ENCODE peak calls at places on chromosomes 1 and 21, in nine cellular contexts. N is ovary, S is psoas muscle, J is AG04450, G is dorsolateral prefrontal cortex, B is B cell, D is RWPE1, P is ascending aorta, U is body of pancreas. O is an unnamed sample.

GRCh38 chr1:152926091-152926490 is 17.7 kb downstream of the IVL start:
- DNase-seq in N (no peak), G (no peak), U (no peak), D (peak), P (no peak), B (no peak), S (no peak), J (no peak), O (no peak)

GRCh38 chr1:63362578-63362977 is 4.8 kb upstream of the ALG6 start:
- DNase-seq in U (no peak), J (no peak), S (no peak), G (no peak), P (no peak), D (no peak), N (no peak), B (no peak), O (no peak)

GRCh38 chr1:11948822-11949458 is 14.4 kb downstream of the PLOD1 start:
- DNase-seq in P (no peak), J (no peak), B (no peak), D (peak), N (no peak), S (no peak), U (no peak), G (no peak), O (no peak)

GRCh38 chr1:21021311-21021710 is 155.4 kb downstream of the EIF4G3 start:
- DNase-seq in P (no peak), G (no peak), D (no peak), B (no peak), U (no peak), S (no peak), J (no peak), N (no peak), O (no peak)

GRCh38 chr1:21906173-21907078 is 30.7 kb downstream of the HSPG2 start:
- DNase-seq in S (peak), G (no peak), B (no peak), U (peak), P (peak), D (no peak), N (peak), J (no peak), O (no peak)

GRCh38 chr1:27689423-27690173 is 17.6 kb upstream of the IFI6 start:
- DNase-seq in N (no peak), P (no peak), J (peak), G (no peak), U (no peak), D (no peak), B (no peak), S (no peak), O (no peak)

GRCh38 chr1:206814716-206815341 is 42.5 kb upstream of the IL10 start:
- DNase-seq in P (no peak), G (no peak), J (peak), B (peak), D (no peak), U (no peak), N (no peak), S (no peak), O (no peak)

GRCh38 chr1:61627365-61627764 is 97.6 kb downstream of the TM2D1 start:
- DNase-seq in U (no peak), S (no peak), N (no peak), J (no peak), P (no peak), D (no peak), G (no peak), B (no peak), O (no peak)

GRCh38 chr1:53130878-53131589 is 11.4 kb downstream of the SLC1A7 start:
- DNase-seq in D (no peak), U (no peak), B (no peak), S (no peak), P (no peak), G (no peak), N (no peak), J (no peak), O (no peak)

GRCh38 chr1:43492816-43493215 is 37.9 kb upstream of the PTPRF start:
- DNase-seq in U (no peak), G (no peak), J (no peak), P (no peak), B (no peak), N (no peak), S (no peak), D (no peak), O (no peak)

GRCh38 chr1:63787875-63788274 is 14.1 kb downstream of the ROR1 start:
- DNase-seq in S (no peak), J (no peak), N (no peak), G (no peak), B (no peak), D (no peak), U (peak), P (no peak), O (no peak)

GRCh38 chr1:10776206-10776905 is 20.1 kb downstream of the CASZ1 start:
- DNase-seq in N (no peak), B (no peak), S (peak), G (no peak), P (no peak), D (no peak), J (no peak), U (peak), O (no peak)

GRCh38 chr1:43232071-43232470 is 37.7 kb upstream of the TMEM125 start:
- DNase-seq in B (no peak), G (no peak), D (peak), J (peak), U (no peak), N (peak), S (no peak), P (no peak), O (no peak)

GRCh38 chr21:36306872-36307534 is 13.0 kb upstream of the MORC3 start:
- DNase-seq in U (no peak), P (no peak), S (no peak), G (no peak), N (no peak), D (no peak), B (no peak), J (no peak), O (no peak)

GRCh38 chr21:40160911-40161310 is 293.7 kb downstream of the PCP4 start:
- DNase-seq in U (no peak), P (no peak), N (no peak), S (no peak), B (no peak), J (no peak), D (no peak), G (no peak), O (no peak)

GRCh38 chr1:14606632-14607031 is 8.1 kb downstream of the KAZN start:
- DNase-seq in D (no peak), S (no peak), P (no peak), J (no peak), G (no peak), U (no peak), B (no peak), N (no peak), O (no peak)

GRCh38 chr1:152906023-152906565 is 2.3 kb upstream of the IVL start:
- DNase-seq in B (no peak), J (no peak), S (no peak), D (peak), N (no peak), P (no peak), G (no peak), U (no peak), O (no peak)

GRCh38 chr1:60130703-60131102 is 57.1 kb upstream of the C1orf87 start:
- DNase-seq in P (peak), J (no peak), D (no peak), G (no peak), U (no peak), N (no peak), S (no peak), B (no peak), O (no peak)

GRCh38 chr21:42737969-42738590 is 84.7 kb downstream of the PDE9A start:
- DNase-seq in J (no peak), N (peak), P (peak), S (peak), B (peak), G (no peak), U (peak), D (no peak), O (no peak)

GRCh38 chr1:118949317-118949716 is 38.8 kb downstream of the TBX15 start:
- DNase-seq in J (no peak), U (no peak), B (no peak), S (peak), D (no peak), G (no peak), N (no peak), P (no peak), O (no peak)

GRCh38 chr1:78958711-78959110 is 47.8 kb downstream of the ADGRL4 start:
- DNase-seq in U (no peak), D (no peak), N (no peak), S (no peak), B (no peak), J (no peak), G (no peak), P (no peak), O (no peak)

GRCh38 chr1:229579101-229579651 is 20.7 kb upstream of the ABCB10 start:
- DNase-seq in U (peak), B (peak), J (no peak), N (no peak), P (no peak), G (peak), S (no peak), D (no peak), O (no peak)

GRCh38 chr1:94048413-94049164 is 72.4 kb downstream of the ABCA4 start:
- DNase-seq in D (no peak), N (no peak), S (no peak), U (no peak), G (no peak), J (no peak), B (no peak), P (peak), O (no peak)

GRCh38 chr1:56676571-56677035 is 31.5 kb downstream of the PRKAA2 start:
- DNase-seq in D (peak), S (no peak), N (no peak), G (no peak), J (peak), P (no peak), B (no peak), U (no peak), O (no peak)

GRCh38 chr1:99580451-99580850 is 65.5 kb upstream of the PALMD start:
- DNase-seq in N (no peak), P (no peak), G (no peak), J (no peak), D (peak), S (no peak), B (no peak), U (no peak), O (no peak)

GRCh38 chr1:197736689-197737088 is 38.6 kb downstream of the DENND1B start:
- DNase-seq in N (no peak), U (no peak), J (no peak), S (no peak), P (no peak), D (peak), G (no peak), B (no peak), O (no peak)

GRCh38 chr1:167627865-167628641 is 2.0 kb upstream of the RCSD1 start:
- DNase-seq in G (no peak), S (peak), P (no peak), J (no peak), B (peak), U (no peak), N (no peak), D (no peak), O (no peak)

GRCh38 chr1:67880056-67880601 is 46.9 kb upstream of the GNG12 start:
- DNase-seq in J (no peak), P (no peak), N (peak), B (no peak), S (no peak), G (no peak), D (peak), U (peak), O (no peak)

GRCh38 chr1:161427733-161428516 is 60.2 kb upstream of the CFAP126 start:
- DNase-seq in D (peak), B (peak), U (peak), J (no peak), G (no peak), P (no peak), S (no peak), N (no peak), O (no peak)

GRCh38 chr1:111227875-111228747 is 598 bp downstream of the CHI3L2 start:
- DNase-seq in D (peak), J (peak), P (no peak), N (peak), U (peak), B (no peak), G (no peak), S (no peak), O (no peak)

GRCh38 chr1:66262233-66262632 is 271.7 kb upstream of the SGIP1 start:
- DNase-seq in S (peak), D (peak), G (no peak), P (peak), J (no peak), U (no peak), B (no peak), N (no peak), O (no peak)

GRCh38 chr1:161080391-161081150 is 8.8 kb downstream of the NECTIN4 start:
- DNase-seq in S (no peak), U (no peak), J (no peak), D (no peak), B (no peak), P (no peak), N (no peak), G (no peak), O (no peak)

GRCh38 chr1:30414086-30414850 is 309.1 kb downstream of the MATN1 start:
- DNase-seq in S (no peak), N (peak), D (no peak), U (no peak), B (no peak), J (no peak), G (no peak), P (peak), O (no peak)

GRCh38 chr1:21564521-21565095 is 55.4 kb downstream of the ALPL start:
- DNase-seq in S (no peak), U (no peak), D (no peak), B (no peak), J (no peak), P (no peak), G (no peak), N (no peak), O (no peak)

GRCh38 chr1:155932487-155932886 is 1.7 kb downstream of the KHDC4 start:
- DNase-seq in N (no peak), G (no peak), D (no peak), S (no peak), P (no peak), J (no peak), U (no peak), B (no peak), O (no peak)

GRCh38 chr1:109214695-109215623 is 1.2 kb downstream of the SARS1 start:
- DNase-seq in D (peak), G (no peak), S (peak), B (no peak), N (peak), P (no peak), J (peak), U (peak), O (no peak)

GRCh38 chr1:62082456-62083363 is 111.9 kb upstream of the L1TD1 start:
- DNase-seq in G (no peak), U (peak), D (peak), S (no peak), P (no peak), B (peak), N (peak), J (no peak), O (peak)

GRCh38 chr1:221991221-221991620 is 249.3 kb upstream of the DUSP10 start:
- DNase-seq in S (no peak), J (no peak), N (no peak), U (no peak), P (no peak), D (peak), G (no peak), B (no peak), O (no peak)

GRCh38 chr21:41585199-41585994 is 77.4 kb upstream of the TMPRSS2 start:
- DNase-seq in U (no peak), N (peak), D (no peak), B (no peak), P (peak), S (no peak), G (no peak), J (no peak), O (no peak)

GRCh38 chr21:41584603-41585176 is 76.7 kb upstream of the TMPRSS2 start:
- DNase-seq in S (no peak), G (no peak), N (no peak), D (no peak), U (no peak), J (no peak), B (no peak), P (peak), O (no peak)

GRCh38 chr21:41593051-41593783 is 85.3 kb upstream of the TMPRSS2 start:
- DNase-seq in B (no peak), D (no peak), J (no peak), G (no peak), P (no peak), N (no peak), U (peak), S (no peak), O (no peak)

GRCh38 chr21:41589620-41590175 is 81.7 kb upstream of the TMPRSS2 start:
- DNase-seq in B (no peak), U (no peak), P (no peak), G (no peak), D (no peak), J (no peak), N (peak), S (no peak), O (no peak)

GRCh38 chr21:41589131-41589530 is 81.2 kb upstream of the TMPRSS2 start:
- DNase-seq in S (no peak), P (peak), N (peak), G (no peak), J (no peak), U (no peak), B (no peak), D (no peak), O (no peak)
- TF ChIP-seq CTCF in S (no peak), P (no peak), N (no peak), G (no peak), J (no peak), U (no peak), B (no peak), D (no peak), O (no peak)

GRCh38 chr1:231021540-231022031 is 18.5 kb downstream of the FAM89A start:
- DNase-seq in J (no peak), B (no peak), D (no peak), N (no peak), G (no peak), P (no peak), S (no peak), U (no peak), O (no peak)

GRCh38 chr1:231023150-231023549 is 16.9 kb downstream of the FAM89A start:
- DNase-seq in B (no peak), U (no peak), J (no peak), N (no peak), S (no peak), P (no peak), D (no peak), G (no peak), O (no peak)

GRCh38 chr1:231019711-231020110 is 20.3 kb downstream of the FAM89A start:
- DNase-seq in J (no peak), P (no peak), D (no peak), N (no peak), G (no peak), B (no peak), S (no peak), U (no peak), O (no peak)

GRCh38 chr1:231020816-231021215 is 19.2 kb downstream of the FAM89A start:
- DNase-seq in D (no peak), S (no peak), G (no peak), U (no peak), N (no peak), J (no peak), P (no peak), B (no peak), O (no peak)

GRCh38 chr1:231020139-231020601 is 19.9 kb downstream of the FAM89A start:
- DNase-seq in S (no peak), U (no peak), G (no peak), N (no peak), J (no peak), P (no peak), B (no peak), D (peak), O (no peak)
- TF ChIP-seq CTCF in S (no peak), U (no peak), G (no peak), N (no peak), J (no peak), P (no peak), B (no peak), D (no peak), O (no peak)

DNA sequence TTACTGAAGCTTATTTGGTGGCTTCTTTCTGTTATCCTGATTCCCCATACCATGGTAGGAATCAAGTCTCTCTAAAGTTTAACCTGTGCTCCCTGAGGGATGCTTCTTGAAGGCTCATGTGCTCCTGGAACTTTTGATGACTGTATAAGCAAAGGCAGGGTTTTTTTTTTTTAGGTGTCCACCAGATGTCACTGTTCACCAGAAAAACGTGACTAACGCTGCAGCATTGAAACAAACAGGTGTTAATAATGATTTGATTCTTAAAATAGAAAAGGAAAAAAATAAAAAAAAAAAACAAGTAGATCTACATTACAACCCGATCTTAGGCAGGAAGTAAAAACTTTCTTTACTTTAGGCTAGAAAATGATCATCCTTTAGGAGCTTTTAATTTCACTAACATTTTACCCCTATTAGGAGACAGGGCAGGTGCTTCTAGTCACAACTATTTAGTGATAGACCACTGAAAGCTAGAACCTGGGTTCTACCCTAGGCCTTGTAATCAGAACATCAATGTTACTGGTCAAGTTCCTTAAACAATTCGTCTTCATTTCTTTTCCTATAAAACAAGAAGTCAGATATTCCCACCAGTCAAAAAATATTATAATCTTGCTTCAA is 223.0 kb downstream of the PLA2G4A start:
- DNase-seq in G (no peak), U (no peak), P (no peak), J (peak), N (no peak), S (no peak), D (peak), B (peak), O (no peak)
- TF ChIP-seq CTCF in G (peak), U (peak), P (peak), J (peak), N (no peak), S (peak), D (peak), B (peak), O (peak)

DNA sequence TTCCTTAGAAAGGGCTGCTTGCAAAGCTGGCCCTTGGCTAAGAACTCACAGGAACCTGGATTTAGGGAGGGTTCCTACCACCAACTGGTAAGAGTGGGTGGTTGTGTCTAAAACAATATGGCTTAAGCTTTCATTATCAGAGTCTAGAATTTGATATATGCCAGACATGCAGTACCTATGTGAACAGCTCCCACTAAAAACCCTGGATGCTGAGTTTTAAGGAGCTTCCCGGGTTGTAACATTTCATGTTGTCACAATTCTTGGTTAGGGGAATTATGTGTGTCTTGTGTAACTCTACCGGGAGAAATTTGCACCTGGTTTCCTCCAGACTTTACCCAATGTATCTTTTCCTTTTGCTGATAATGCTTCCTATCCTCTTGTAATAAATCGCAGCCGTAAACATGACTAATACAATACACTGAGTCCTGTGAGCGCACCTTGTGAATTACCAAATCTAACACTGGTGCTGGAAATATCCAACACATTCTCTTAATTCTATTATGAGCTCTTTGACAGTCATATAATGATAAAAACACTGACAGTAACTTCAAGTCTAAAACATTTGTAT is 48.3 kb downstream of the ARID4B start:
- DNase-seq in G (no peak), D (no peak), N (no peak), B (no peak), J (no peak), S (no peak), U (peak), P (no peak), O (no peak)
- TF ChIP-seq CTCF in G (no peak), D (no peak), N (no peak), B (no peak), J (no peak), S (no peak), U (no peak), P (no peak), O (no peak)

DNA sequence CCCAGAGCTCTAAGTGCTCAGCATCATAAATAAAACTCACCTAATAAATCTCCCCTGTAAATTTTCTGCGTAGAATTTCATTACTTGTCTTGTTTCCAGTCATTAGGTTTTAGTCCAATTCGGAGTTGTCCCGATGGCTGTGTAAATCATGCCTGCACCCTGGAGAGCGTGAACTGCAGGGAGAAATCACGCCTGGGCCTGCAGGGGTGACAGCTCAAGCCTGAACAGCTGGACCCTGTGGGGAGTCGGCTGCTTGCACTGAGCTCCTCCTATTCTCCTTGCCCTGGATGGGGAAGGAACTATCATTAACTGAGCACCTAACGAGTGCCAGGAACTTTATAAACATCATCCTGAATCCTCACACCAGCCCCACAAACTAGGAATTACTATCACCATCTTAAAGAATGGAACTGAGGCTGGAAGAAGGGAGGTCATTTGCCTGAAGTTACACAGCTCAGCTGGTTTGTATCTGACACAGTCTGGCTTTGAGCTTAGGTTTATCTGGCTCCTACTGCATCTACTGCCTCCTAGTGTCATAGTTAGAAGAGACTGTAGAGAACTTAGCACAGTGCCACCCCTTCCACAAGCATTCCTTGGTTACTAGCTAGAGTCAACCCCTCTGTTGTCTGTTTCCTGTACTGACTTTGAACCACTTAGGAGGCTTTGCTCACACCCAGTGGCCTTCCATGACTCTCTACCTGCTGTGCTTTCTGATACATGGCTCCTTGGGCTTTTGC is 25.1 kb upstream of the POU3F1 start:
- DNase-seq in G (no peak), S (no peak), D (no peak), J (no peak), P (no peak), U (no peak), B (no peak), N (no peak), O (no peak)
- TF ChIP-seq CTCF in G (no peak), S (peak), D (no peak), J (peak), P (no peak), U (no peak), B (no peak), N (no peak), O (peak)

O was measured in progenitor cell of endocrine pancreas.